ENCODE peak calls at places on chromosomes 11 and 22, in six cellular contexts. D is SK-N-SH, S is H1, R is K562, Q is endothelial cell of umbilical vein, L is GM12878. T is an unnamed sample.

GRCh38 chr11:67262731-67263675 is 3.3 kb upstream of the GRK2 start:
- DNase-seq in Q (peak; percentile 67), S (no peak), L (no peak), R (peak; percentile 80), D (peak; percentile 92), T (peak; percentile 98)

GRCh38 chr11:13667245-13667644 is 1.2 kb upstream of the FAR1 start:
- DNase-seq in R (no peak), D (no peak), S (no peak), L (no peak), Q (peak; percentile 17), T (no peak)

GRCh38 chr11:65642014-65642671 is 4.2 kb downstream of the SIPA1 start:
- DNase-seq in D (no peak), S (no peak), Q (no peak), L (no peak), R (peak; percentile 61), T (no peak)

GRCh38 chr22:21990449-21991308 is 8.1 kb upstream of the TOP3B start:
- DNase-seq in Q (no peak), D (no peak), S (no peak), R (peak; percentile 55), L (no peak), T (no peak)

GRCh38 chr22:50546326-50547230 is 879 bp downstream of the KLHDC7B start:
- DNase-seq in Q (no peak), L (no peak), R (peak; percentile 43), S (no peak), D (peak; percentile 44), T (no peak)

GRCh38 chr11:34680918-34681554 is 60.1 kb downstream of the EHF start:
- DNase-seq in Q (peak; percentile 56), D (no peak), S (peak; percentile 5), R (no peak), L (no peak), T (peak; percentile 90)

GRCh38 chr11:2779981-2780849 is 80.4 kb upstream of the KCNQ1OT1 start:
- DNase-seq in S (no peak), D (peak; percentile 71), Q (peak; percentile 30), R (peak; percentile 30), L (no peak), T (no peak)

GRCh38 chr22:25361899-25362214 is 142.4 kb downstream of the CRYBB2 start:
- DNase-seq in Q (no peak), S (no peak), D (no peak), R (no peak), L (no peak), T (no peak)

GRCh38 chr11:125842319-125842948 is 9.3 kb downstream of the PATE4 start:
- DNase-seq in R (no peak), L (no peak), D (no peak), Q (peak; percentile 22), S (peak; percentile 9), T (no peak)

GRCh38 chr11:130827697-130828377 is 88.4 kb downstream of the SNX19 start:
- DNase-seq in S (peak; percentile 66), D (peak; percentile 53), R (peak; percentile 28), L (no peak), Q (peak; percentile 65), T (peak; percentile 69)

GRCh38 chr11:97610000-97610399 is 1220.2 kb downstream of the JRKL start:
- DNase-seq in L (no peak), D (no peak), Q (no peak), R (no peak), S (no peak), T (peak; percentile 0)

GRCh38 chr11:97610854-97611253 is 1221.0 kb downstream of the JRKL start:
- DNase-seq in S (no peak), D (no peak), L (no peak), Q (no peak), R (no peak), T (no peak)

GRCh38 chr11:97611345-97611744 is 1221.5 kb downstream of the JRKL start:
- DNase-seq in L (no peak), S (no peak), R (no peak), D (no peak), Q (no peak), T (no peak)

DNA sequence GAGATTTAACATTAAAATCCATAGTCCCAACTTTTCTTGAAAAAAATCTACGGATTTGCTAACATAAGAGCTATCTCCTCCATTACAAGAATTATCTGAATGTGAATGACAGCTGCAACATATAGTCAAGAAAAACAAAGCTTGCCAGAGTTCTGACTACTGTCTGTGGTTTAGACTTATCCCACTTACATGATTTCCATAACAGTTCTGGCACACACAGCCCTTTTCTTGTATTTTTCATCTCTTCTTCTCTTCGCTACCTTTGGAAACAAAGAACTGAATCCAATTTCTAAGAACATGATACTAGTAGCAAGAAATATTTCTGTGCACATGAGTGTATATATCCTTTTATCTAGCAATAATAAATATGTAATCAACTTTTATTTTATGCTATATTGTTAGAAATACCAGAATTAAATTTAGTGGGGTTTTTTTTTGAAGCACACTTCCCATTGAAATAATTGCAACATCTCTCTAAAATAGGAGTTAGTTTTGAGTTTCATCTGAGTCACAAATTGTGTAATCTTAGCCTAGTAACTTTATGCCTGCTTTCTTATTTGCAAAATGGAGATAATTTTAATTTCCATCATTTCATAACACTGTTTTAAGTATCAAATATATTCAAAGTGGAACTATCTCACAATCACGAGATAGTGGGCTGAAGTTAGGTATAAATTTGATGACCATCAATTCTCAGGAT is 1217.6 kb downstream of the JRKL start:
- DNase-seq in D (no peak), S (no peak), R (no peak), Q (no peak), L (no peak), T (no peak)
- H3K9me3 ChIP-seq in D (no peaks in the 10 kb centered on the region), S (peaks cover 16% of the 10 kb centered on the region), R (peaks cover 2% of the 10 kb centered on the region), Q (no peaks in the 10 kb centered on the region), L (no peaks in the 10 kb centered on the region), T (no peaks in the 10 kb centered on the region)

GRCh38 chr22:39078329-39078728 is 1.3 kb downstream of the APOBEC3G start:
- DNase-seq in L (no peak), D (no peak), R (no peak), Q (no peak), S (no peak), T (no peak)
- TF ChIP-seq MAX in L (no peak), D (no peak), R (no peak), Q (no peak), S (no peak), T (no peak)

DNA sequence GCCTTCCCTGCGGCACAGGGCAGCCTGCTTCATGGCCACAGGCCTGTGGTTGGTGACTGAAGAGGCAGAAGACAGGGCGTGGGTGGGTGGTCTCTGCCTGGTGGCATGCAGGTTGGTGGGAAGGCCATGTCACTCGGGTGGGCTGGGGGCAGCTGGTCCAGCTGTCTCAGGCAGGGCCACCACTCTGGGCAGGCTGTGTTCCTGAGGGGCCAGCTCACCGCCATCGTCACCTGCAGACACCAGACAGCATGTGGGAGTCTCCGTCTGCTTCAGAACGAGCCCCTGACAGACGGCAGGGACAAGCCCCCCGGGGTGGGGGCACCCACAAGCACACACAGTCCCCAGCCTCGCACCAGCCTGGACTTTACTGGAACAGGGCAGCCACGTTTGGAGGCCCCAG is 750.1 kb downstream of the BRD1 start:
- DNase-seq in S (no peak), L (no peak), D (no peak), Q (no peak), R (no peak), T (no peak)
- H3K9me3 ChIP-seq in S (no peaks in the 10 kb centered on the region), L (no peaks in the 10 kb centered on the region), D (no peaks in the 10 kb centered on the region), Q (peaks cover 6% of the 10 kb centered on the region), R (no peaks in the 10 kb centered on the region), T (no peaks in the 10 kb centered on the region)

GRCh38 chr11:129315781-129316579 is 59.7 kb upstream of the BARX2 start:
- DNase-seq in R (no peak), D (no peak), S (no peak), Q (no peak), L (no peak), T (no peak)

GRCh38 chr11:129313588-129314288 is 61.9 kb upstream of the BARX2 start:
- DNase-seq in Q (no peak), S (no peak), R (no peak), L (no peak), D (no peak), T (no peak)

GRCh38 chr11:129312741-129313587 is 62.7 kb upstream of the BARX2 start:
- DNase-seq in S (no peak), D (no peak), L (no peak), Q (no peak), R (no peak), T (no peak)

GRCh38 chr11:129316781-129317180 is 58.9 kb upstream of the BARX2 start:
- DNase-seq in Q (no peak), L (no peak), S (no peak), R (no peak), D (no peak), T (no peak)

GRCh38 chr11:129314381-129314780 is 61.3 kb upstream of the BARX2 start:
- DNase-seq in L (no peak), S (no peak), D (no peak), R (no peak), Q (no peak), T (no peak)
- TF ChIP-seq MAX in L (no peak), S (no peak), D (no peak), R (no peak), Q (no peak), T (no peak)

GRCh38 chr11:129155745-129156144 is 36.4 kb downstream of the ARHGAP32 start:
- DNase-seq in R (no peak), L (no peak), Q (no peak), S (no peak), D (no peak), T (no peak)
- H3K9me3 ChIP-seq in R (no peaks in the 10 kb centered on the region), L (no peaks in the 10 kb centered on the region), Q (no peaks in the 10 kb centered on the region), S (peaks cover 4% of the 10 kb centered on the region), D (peaks cover 10% of the 10 kb centered on the region), T (no peaks in the 10 kb centered on the region)

DNA sequence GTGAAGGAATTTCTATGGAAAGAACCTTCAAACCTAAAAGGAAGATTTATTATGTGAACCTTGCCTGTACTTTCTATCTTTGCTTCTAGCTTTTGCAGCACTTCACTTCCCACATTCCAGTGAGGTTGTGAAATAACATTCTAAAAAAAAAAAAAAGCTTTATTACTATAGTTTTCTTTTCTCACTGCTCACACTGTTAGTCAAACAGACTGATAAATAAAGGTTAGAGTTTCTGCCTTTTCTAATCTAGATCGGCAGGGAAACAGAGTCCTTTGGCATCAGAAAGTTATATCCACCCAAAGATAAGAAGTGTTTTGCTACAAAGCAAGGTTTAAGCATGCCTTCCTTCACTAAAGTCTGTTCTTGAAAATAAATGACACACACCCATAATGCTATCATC is 2.8 kb downstream of the AAMDC start:
- DNase-seq in Q (peak; percentile 32), L (no peak), S (no peak), D (no peak), R (no peak), T (no peak)
- TF ChIP-seq MAX in Q (no peak), L (no peak), S (no peak), D (no peak), R (no peak), T (no peak)

DNA sequence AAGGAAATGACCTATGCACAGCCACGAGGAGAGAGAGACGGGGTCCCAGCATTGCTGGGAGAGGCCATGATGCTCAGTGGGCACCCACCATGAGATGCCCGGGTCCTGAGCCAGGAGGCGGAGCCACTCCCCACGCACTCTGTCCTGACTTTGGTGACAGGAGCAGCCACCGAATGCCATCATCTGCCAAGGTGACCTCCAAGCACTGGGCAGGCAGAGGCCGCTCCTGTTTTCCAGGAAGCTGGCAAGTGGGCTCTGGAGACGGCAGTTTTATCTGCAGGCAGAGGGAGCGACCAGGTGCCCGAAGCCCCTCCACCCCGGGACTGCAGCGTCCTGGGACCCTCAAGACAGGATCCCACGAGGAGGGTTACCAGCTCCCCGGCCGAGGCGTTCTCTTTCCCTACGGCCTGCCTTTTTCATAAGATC is 453.9 kb downstream of the BRD1 start:
- DNase-seq in S (no peak), L (no peak), Q (no peak), R (no peak), D (no peak), T (no peak)
- H3K9me3 ChIP-seq in S (no peaks in the 10 kb centered on the region), L (no peaks in the 10 kb centered on the region), Q (peaks cover 11% of the 10 kb centered on the region), R (no peaks in the 10 kb centered on the region), D (no peaks in the 10 kb centered on the region), T (no peaks in the 10 kb centered on the region)